ENCODE peak calls at places on chromosomes 4 and X, in nine cellular contexts. B is cardiac fibroblast, Z is A549, X is thoracic aorta, S is uterus, N is HFF-Myc, F is GM12865, M is heart right ventricle, P is tibial nerve. E is an unnamed sample.

GRCh38 chr4:174198396-174199179 is 84.9 kb downstream of the FBXO8 start:
- DNase-seq in B (peak), S (no peak), X (no peak), N (peak), F (no peak), P (no peak), Z (no peak), M (no peak), E (peak)

GRCh38 chrX:66635360-66635759 is 3.5 kb downstream of the EDA2R start:
- DNase-seq in P (no peak), B (peak), Z (no peak), N (peak), S (peak), X (no peak), F (no peak), M (no peak), E (peak)

GRCh38 chr4:675036-675804 is 878 bp downstream of the MYL5 start:
- DNase-seq in N (no peak), B (no peak), S (no peak), M (no peak), P (no peak), F (peak), Z (no peak), X (no peak), E (no peak)

GRCh38 chr4:147732516-147733193 is 767 bp downstream of the ARHGAP10 start:
- DNase-seq in N (no peak), B (peak), F (peak), X (no peak), M (peak), P (peak), S (peak), Z (peak), E (peak)

GRCh38 chrX:130672214-130672613 is 230.8 kb downstream of the ENOX2 start:
- DNase-seq in Z (no peak), F (no peak), M (no peak), N (no peak), S (no peak), P (no peak), B (no peak), X (no peak), E (no peak)

GRCh38 chr4:143374771-143375170 is 38.1 kb downstream of the GAB1 start:
- DNase-seq in M (no peak), B (no peak), S (no peak), N (no peak), P (no peak), Z (no peak), F (no peak), X (no peak), E (no peak)

GRCh38 chr4:48193096-48193836 is 59.2 kb upstream of the TXK start:
- DNase-seq in B (no peak), P (no peak), Z (no peak), F (peak), N (no peak), S (no peak), M (no peak), X (no peak), E (no peak)

GRCh38 chr4:138927065-138927464 is 88.5 kb upstream of the NOCT start:
- DNase-seq in X (no peak), M (no peak), S (no peak), P (no peak), F (no peak), Z (no peak), N (no peak), B (peak), E (peak)

GRCh38 chr4:168551945-168552695 is 55.3 kb downstream of the PALLD start:
- DNase-seq in B (no peak), S (no peak), X (no peak), Z (no peak), M (no peak), F (no peak), P (no peak), N (no peak), E (peak)

GRCh38 chr4:11428701-11429571 is at the start of gene HS3ST1:
- DNase-seq in S (peak), X (peak), P (peak), Z (peak), N (no peak), F (peak), B (peak), M (peak), E (peak)

GRCh38 chr4:1621996-1622637 is 62.0 kb downstream of the FAM53A start:
- DNase-seq in M (no peak), X (no peak), P (no peak), F (no peak), B (no peak), N (no peak), S (no peak), Z (no peak), E (no peak)

GRCh38 chrX:121323337-121323736 is 275.9 kb downstream of the GLUD2 start:
- DNase-seq in M (no peak), S (no peak), N (no peak), Z (no peak), F (no peak), X (no peak), P (no peak), B (no peak), E (no peak)

DNA sequence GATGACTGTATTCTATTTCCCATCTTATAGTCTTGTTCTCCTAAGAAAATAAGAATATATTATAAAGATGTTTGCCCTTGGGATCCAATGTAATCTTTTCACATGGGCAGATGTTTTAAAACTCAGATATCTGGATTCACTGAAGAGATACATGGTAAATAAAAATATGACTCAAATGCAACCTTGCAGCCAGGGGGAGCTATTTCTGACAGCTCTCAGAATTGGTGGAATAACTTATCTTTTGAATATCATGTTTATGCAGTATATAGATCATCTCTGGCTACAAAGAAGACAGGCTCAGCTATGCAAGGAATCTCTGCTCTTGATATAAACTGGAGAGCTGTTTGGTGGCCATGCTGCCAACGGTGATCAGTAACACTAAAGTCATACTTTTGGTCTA is 274.7 kb downstream of the GLUD2 start:
- DNase-seq in N (no peak), X (no peak), S (no peak), Z (no peak), P (no peak), B (no peak), F (no peak), M (no peak), E (peak)
- TF ChIP-seq CTCF in N (no peak), X (no peak), S (no peak), Z (no peak), P (no peak), B (no peak), F (no peak), M (no peak), E (peak)

DNA sequence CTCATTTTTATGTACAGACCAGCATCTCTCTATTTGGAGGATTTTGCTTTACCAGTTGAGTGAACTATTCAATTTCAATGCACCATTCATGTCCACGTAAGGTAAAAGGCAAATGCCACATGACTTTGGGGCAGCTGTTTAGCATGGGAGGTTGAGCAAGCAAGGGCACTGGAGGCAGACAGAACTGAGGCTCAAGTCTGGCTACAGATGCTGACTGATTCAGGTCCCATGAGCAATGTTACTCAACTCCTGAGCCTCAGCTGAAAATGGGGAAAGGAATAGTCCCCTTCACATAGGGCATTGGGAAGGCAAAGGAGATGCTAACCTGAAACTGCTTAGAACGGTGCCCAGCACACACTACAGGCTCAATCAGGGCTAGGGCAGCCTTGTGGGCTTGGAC is 93.0 kb upstream of the MTM1 start:
- DNase-seq in F (no peak), N (no peak), B (peak), P (no peak), S (no peak), M (no peak), X (no peak), Z (no peak), E (peak)
- H3K4me3 ChIP-seq in F (no peak), N (no peak), B (no peak), P (no peak), S (no peak), M (no peak), X (no peak), Z (no peak), E (no peak)

DNA sequence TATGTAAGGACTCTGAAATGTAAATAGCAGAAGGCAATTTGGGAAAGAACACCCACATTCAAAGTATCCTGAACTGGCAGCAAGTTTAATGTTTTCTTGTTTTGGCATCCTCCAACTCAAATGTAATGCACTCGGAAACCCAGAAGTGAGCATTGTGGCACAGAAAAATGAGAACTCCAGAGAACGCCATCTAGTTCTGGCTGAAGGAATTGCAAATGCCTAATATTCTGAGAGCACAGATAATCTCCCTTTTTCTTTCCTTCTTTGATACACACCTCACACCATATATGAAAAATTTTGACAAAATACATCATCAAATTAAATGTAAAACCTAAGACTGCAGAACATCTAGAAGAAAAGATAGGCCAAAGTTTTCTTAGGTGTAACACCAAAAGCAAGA is 52.1 kb downstream of the PWWP3B start:
- DNase-seq in B (no peak), P (no peak), S (no peak), N (no peak), Z (no peak), M (no peak), X (no peak), F (no peak), E (no peak)
- TF ChIP-seq CTCF in B (peak), P (peak), S (no peak), N (peak), Z (peak), M (no peak), X (no peak), F (peak), E (peak)

GRCh38 chr4:122731676-122732075 is 828 bp upstream of the BBS12 start:
- DNase-seq in M (no peak), S (no peak), F (no peak), P (no peak), N (no peak), Z (no peak), X (no peak), B (no peak), E (no peak)
- H3K4me3 ChIP-seq in M (peak), S (no peak), F (no peak), P (peak), N (peak), Z (peak), X (peak), B (no peak), E (peak)

GRCh38 chrX:34470507-34470906 is 186.6 kb downstream of the TMEM47 start:
- DNase-seq in Z (no peak), B (no peak), N (no peak), P (no peak), S (no peak), M (no peak), F (no peak), X (no peak), E (no peak)
- TF ChIP-seq CTCF in Z (no peak), B (no peak), N (no peak), P (no peak), S (no peak), M (no peak), F (no peak), X (no peak), E (no peak)

DNA sequence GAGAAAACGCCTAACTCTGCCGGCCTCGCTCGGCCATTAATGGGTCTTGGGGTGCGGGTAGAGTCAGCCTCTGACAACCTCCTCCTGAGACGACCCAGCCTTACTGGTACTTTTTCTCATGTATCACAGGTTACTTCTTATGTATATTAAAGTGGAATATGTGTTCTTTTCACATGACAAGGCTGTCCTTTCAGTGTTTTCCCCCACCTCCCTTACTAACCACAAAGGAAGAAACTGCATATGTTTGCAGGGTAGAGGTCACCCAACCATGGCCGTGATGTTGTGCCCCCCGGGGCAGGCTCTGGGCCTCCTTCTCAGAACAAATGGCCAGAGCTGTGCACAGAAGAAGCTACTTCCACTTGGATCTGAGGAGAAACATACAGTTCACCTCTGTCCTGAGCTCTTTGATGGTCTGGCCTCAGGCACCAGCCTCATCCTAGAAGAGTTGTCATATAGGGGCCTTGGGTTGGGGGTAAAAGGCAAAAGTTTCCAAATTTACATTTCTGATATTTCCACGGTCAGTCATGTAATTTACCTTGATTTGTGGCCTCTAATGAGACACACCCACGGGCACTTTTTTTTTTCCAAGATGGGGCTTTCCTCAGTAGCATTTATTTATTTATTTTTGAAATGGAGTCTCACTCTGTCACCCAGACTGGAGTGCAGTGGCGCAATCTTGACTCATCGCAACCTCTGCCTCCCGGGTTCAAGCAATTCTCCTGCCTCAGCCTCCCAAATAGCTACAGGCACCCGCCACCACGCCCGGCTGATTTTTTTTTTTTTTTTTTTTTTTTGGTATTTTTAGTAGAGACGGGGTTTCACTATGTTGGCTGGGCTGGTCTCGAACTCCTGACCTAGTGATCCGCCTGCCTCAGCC is 1.9 kb downstream of the SOWAHD start:
- DNase-seq in P (no peak), X (no peak), N (no peak), Z (no peak), B (no peak), F (peak), S (no peak), M (no peak), E (no peak)
- H3K4me3 ChIP-seq in P (no peak), X (no peak), N (no peak), Z (no peak), B (no peak), F (peak), S (no peak), M (no peak), E (no peak)

DNA sequence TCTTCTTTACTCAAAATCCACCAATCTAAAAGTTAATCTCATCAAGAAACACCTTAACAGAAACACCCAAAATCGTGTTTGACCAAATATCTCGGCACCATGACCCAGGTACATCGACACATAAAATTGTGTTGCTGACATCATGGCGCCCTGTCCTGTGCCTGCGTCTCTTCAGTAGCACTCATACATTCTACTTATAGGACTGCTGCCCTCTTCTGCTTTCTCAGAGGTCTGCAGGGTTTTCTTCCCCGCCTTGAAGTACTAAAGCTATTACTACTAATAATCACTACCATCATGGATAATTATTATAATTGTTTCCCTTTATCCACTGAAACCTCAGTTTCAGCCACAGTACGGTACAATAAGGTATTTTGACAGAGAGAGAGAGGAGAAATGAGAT is 1403.1 kb upstream of the TENM3 start:
- DNase-seq in M (no peak), P (no peak), B (no peak), N (no peak), Z (no peak), S (no peak), F (peak), X (no peak), E (no peak)
- TF ChIP-seq CTCF in M (no peak), P (no peak), B (no peak), N (no peak), Z (no peak), S (no peak), F (peak), X (no peak), E (no peak)

DNA sequence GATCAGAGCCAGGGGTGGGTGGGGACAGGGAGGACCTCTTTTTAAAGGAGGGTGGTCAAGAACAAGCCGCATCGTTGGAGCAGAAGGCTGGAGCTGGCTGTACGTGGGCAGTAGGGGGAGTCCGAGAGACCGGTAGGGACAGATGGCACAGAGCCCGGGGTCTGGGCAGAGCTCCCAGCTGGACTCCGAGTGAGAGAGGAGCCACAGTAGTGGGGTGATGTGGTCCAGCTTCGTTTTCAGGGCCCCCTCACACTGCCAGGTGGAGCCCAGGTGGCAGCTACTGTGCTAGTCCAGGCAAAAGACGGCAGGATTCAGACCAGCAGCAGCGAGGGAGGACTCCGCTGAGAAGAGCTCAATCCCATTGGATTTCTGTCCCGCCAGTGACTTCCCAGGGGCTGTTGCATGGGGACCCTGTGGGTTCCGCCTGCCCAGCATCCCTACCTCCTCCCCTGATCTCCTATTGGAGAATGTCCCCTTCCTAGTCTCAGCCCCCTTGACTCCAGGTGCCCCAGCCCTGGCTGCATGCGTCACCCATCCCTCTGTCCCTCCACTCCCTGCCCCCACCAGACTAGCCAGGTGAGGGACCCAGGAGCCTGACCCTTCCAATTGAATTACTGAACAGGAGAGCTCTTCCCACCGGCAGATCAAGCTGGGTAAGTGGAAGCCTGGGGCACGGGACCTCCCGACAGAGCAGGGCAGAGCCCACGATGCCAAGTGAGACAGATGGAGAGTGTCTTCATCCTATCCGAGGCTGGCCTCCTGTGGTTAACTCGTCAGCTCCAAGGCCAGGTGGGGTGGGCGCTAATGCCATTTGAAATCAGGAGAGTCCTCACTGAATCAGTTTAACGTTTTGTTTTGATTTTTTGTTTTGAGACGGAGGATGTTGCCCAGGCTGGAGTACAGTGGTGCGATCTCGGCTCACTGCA is 2.9 kb downstream of the ARHGAP4 start:
- DNase-seq in B (peak), P (peak), Z (peak), M (peak), F (no peak), X (no peak), S (peak), N (no peak), E (peak)
- H3K4me3 ChIP-seq in B (no peak), P (no peak), Z (no peak), M (no peak), F (no peak), X (no peak), S (no peak), N (no peak), E (no peak)

E was measured in fibroblast of mammary gland.